ENCODE peak calls at places on chromosomes 16 and 17, in eight cellular contexts. M is anterior cingulate cortex; T is stimulated activated CD4-positive, alpha-beta T cell treated with anti-CD3 and anti-CD28 coated beads, Interleukin-4, amount 100 ng/mL, for 48 hours; G is GDM1; V is nucleus accumbens; R is GM13977; H is gastrocnemius medialis; Q is CD4-positive, alpha-beta memory T cell. A is an unnamed sample.

GRCh38 chr17:78822552-78822951 is 18.1 kb downstream of the USP36 start:
- DNase-seq in M (peak), T (no peak), G (no peak), V (no peak), R (no peak), H (no peak), Q (no peak), A (peak)

GRCh38 chr17:10352866-10353265 is 19.9 kb downstream of the MYH13 start:
- DNase-seq in M (no peak), T (no peak), G (no peak), V (no peak), R (no peak), H (no peak), Q (no peak), A (no peak)

GRCh38 chr17:69060835-69061234 is at the start of gene ABCA9:
- DNase-seq in M (no peak), T (no peak), G (no peak), V (no peak), R (no peak), H (peak), Q (no peak), A (no peak)

GRCh38 chr17:57356722-57357391 is 100.5 kb downstream of the MSI2 start:
- DNase-seq in M (peak), T (no peak), G (no peak), V (peak), R (peak), H (no peak), Q (no peak), A (no peak)

GRCh38 chr16:71348262-71349085 is 10.0 kb upstream of the CALB2 start:
- DNase-seq in M (no peak), T (no peak), G (no peak), V (no peak), R (no peak), H (no peak), Q (no peak), A (no peak)

GRCh38 chr16:80924372-80924978 is 82.2 kb downstream of the CMC2 start:
- DNase-seq in M (peak), T (peak), G (peak), V (peak), R (peak), H (no peak), Q (peak), A (peak)

GRCh38 chr17:21214777-21215541 is 998 bp upstream of the TMEM11 start:
- DNase-seq in M (no peak), T (no peak), G (no peak), V (no peak), R (peak), H (no peak), Q (no peak), A (peak)

GRCh38 chr16:30989469-30990047 is 4.6 kb downstream of the HSD3B7 start:
- DNase-seq in M (no peak), T (no peak), G (no peak), V (no peak), R (no peak), H (no peak), Q (no peak), A (no peak)

GRCh38 chr16:83744521-83744981 is 63.2 kb upstream of the HSBP1 start:
- DNase-seq in M (no peak), T (no peak), G (no peak), V (peak), R (no peak), H (peak), Q (no peak), A (no peak)

GRCh38 chr17:17812211-17813054 is 24.4 kb downstream of the SREBF1 start:
- DNase-seq in M (peak), T (peak), G (no peak), V (peak), R (peak), H (peak), Q (peak), A (peak)

GRCh38 chr16:77951788-77952187 is 70.6 kb upstream of the CLEC3A start:
- DNase-seq in M (no peak), T (no peak), G (no peak), V (no peak), R (peak), H (no peak), Q (no peak), A (no peak)

GRCh38 chr16:19116711-19117449 is 3.1 kb downstream of the ITPRIPL2 start:
- DNase-seq in M (no peak), T (no peak), G (no peak), V (no peak), R (no peak), H (no peak), Q (no peak), A (no peak)

GRCh38 chr17:16269658-16270057 is 52.6 kb downstream of the PIGL start:
- DNase-seq in M (no peak), T (no peak), G (no peak), V (no peak), R (no peak), H (no peak), Q (no peak), A (peak)

GRCh38 chr17:58936295-58936694 is 170.4 kb downstream of the TRIM37 start:
- DNase-seq in M (no peak), T (no peak), G (no peak), V (no peak), R (no peak), H (no peak), Q (no peak), A (no peak)

GRCh38 chr16:77674888-77675287 is 47.4 kb upstream of the NUDT7 start:
- DNase-seq in M (no peak), T (no peak), G (no peak), V (no peak), R (no peak), H (no peak), Q (no peak), A (peak)

GRCh38 chr16:65227041-65227835 is 105.4 kb upstream of the CDH11 start:
- DNase-seq in M (no peak), T (no peak), G (no peak), V (no peak), R (no peak), H (no peak), Q (no peak), A (no peak)

GRCh38 chr17:49224198-49224996 is 6.2 kb downstream of the PHOSPHO1 start:
- DNase-seq in M (no peak), T (peak), G (no peak), V (no peak), R (peak), H (no peak), Q (peak), A (no peak)